ENCODE peak calls at places on chromosomes 13 and 19, in six cellular contexts. E is choroid plexus epithelial cell, A is NCI-H1105, G is activated T-cell treated with anti-CD3 and anti-CD28 coated beads for 1 hour, H is WTC11, X is HT-29. I is an unnamed sample.
A peak's percentile ranks its signal among the peaks of the same experiment; 100 is the strongest.

GRCh38 chr13:112828082-112828699 is 138.4 kb downstream of the ATP11A start:
- DNase-seq in E (no peak), X (no peak), G (no peak), H (no peak), A (no peak), I (no peak)

GRCh38 chr19:38977445-38978314 is 2.1 kb upstream of the FBXO17 start:
- DNase-seq in G (no peak), X (no peak), E (peak; percentile 30), H (no peak), A (no peak), I (peak; percentile 54)

GRCh38 chr19:5948697-5949564 is 29.0 kb downstream of the RANBP3 start:
- DNase-seq in X (no peak), A (no peak), H (no peak), E (peak; percentile 38), G (no peak), I (no peak)

GRCh38 chr13:91571681-91572080 is 173.3 kb downstream of the GPC5 start:
- DNase-seq in E (no peak), X (no peak), A (no peak), H (no peak), G (no peak), I (no peak)

GRCh38 chr19:48342841-48343540 is 17.6 kb downstream of the EMP3 start:
- DNase-seq in A (no peak), E (peak; percentile 84), X (no peak), H (no peak), G (no peak), I (no peak)

GRCh38 chr19:1446713-1447564 is 3.0 kb upstream of the APC2 start:
- DNase-seq in E (no peak), H (peak; percentile 58), G (no peak), X (peak; percentile 26), A (no peak), I (no peak)

GRCh38 chr13:59946924-59947323 is 216.8 kb downstream of the DIAPH3 start:
- DNase-seq in X (no peak), G (no peak), E (peak; percentile 51), H (no peak), A (no peak), I (no peak)

GRCh38 chr13:24075137-24075975 is 85.2 kb upstream of the SPATA13 start:
- DNase-seq in A (no peak), E (no peak), H (no peak), X (no peak), G (no peak), I (no peak)

GRCh38 chr19:55283548-55284393 is at the start of gene BRSK1:
- DNase-seq in E (peak; percentile 36), X (no peak), H (peak; percentile 84), G (peak; percentile 24), A (peak; percentile 89), I (no peak)

GRCh38 chr13:100235311-100235901 is 146.5 kb downstream of the PCCA start:
- DNase-seq in E (peak; percentile 80), G (no peak), H (no peak), X (peak; percentile 79), A (peak; percentile 13), I (peak; percentile 15)

GRCh38 chr19:33022472-33023116 is 42.1 kb downstream of the RHPN2 start:
- DNase-seq in G (no peak), E (peak; percentile 21), X (no peak), A (no peak), H (peak; percentile 76), I (no peak)

GRCh38 chr13:45332831-45333219 is 8.2 kb downstream of the TPT1 start:
- DNase-seq in E (no peak), A (no peak), X (peak; percentile 38), G (no peak), H (no peak), I (no peak)

GRCh38 chr13:108915095-108915633 is 285.8 kb downstream of the MYO16 start:
- DNase-seq in X (peak; percentile 75), H (no peak), A (peak; percentile 14), G (no peak), E (peak; percentile 88), I (no peak)

GRCh38 chr13:42740753-42741152 is 40.6 kb upstream of the FAM216B start:
- DNase-seq in E (peak; percentile 84), X (peak; percentile 70), G (no peak), H (no peak), A (no peak), I (peak; percentile 60)

GRCh38 chr19:3338541-3339181 is 27.7 kb upstream of the NFIC start:
- DNase-seq in E (no peak), H (no peak), G (peak; percentile 56), A (no peak), X (peak; percentile 48), I (peak; percentile 25)

GRCh38 chr13:74136089-74136658 is 2.0 kb upstream of the KLF12 start:
- DNase-seq in G (no peak), H (peak; percentile 35), X (peak; percentile 72), E (peak; percentile 83), A (no peak), I (no peak)

GRCh38 chr19:986083-986482 is 1.9 kb downstream of the WDR18 start:
- DNase-seq in G (no peak), A (no peak), H (no peak), E (no peak), X (no peak), I (no peak)

GRCh38 chr19:10617409-10618121 is 7.8 kb upstream of the SLC44A2 start:
- DNase-seq in X (peak; percentile 25), A (no peak), H (no peak), G (no peak), E (peak; percentile 55), I (peak; percentile 49)

GRCh38 chr19:12778020-12778904 is 2.9 kb upstream of the HOOK2 start:
- DNase-seq in H (peak; percentile 53), E (peak; percentile 87), X (peak; percentile 63), G (no peak), A (peak; percentile 85), I (peak; percentile 55)

I was measured in Calu3.